ENCODE peak calls at places on chromosomes 3 and 15, in five cellular contexts. One of them, this sample, is unnamed.

GRCh38 chr3:127431066-127431465 is 143.2 kb upstream of the PRR20G start:
- DNase-seq in stimulated activated CD4-positive, alpha-beta T cell treated with anti-CD3 and anti-CD28 coated beads, Interleukin-1b, Interleukin-23, amount 100 ng/mL, for 4 hours: no peak
- DNase-seq in left kidney: no peak
- DNase-seq in activated T-cell treated with anti-CD3 and anti-CD28 coated beads, Interleukin-2, amount 50 U/mL, for 1 hour: no peak
- DNase-seq in activated naive CD4-positive, alpha-beta T cell treated with anti-CD3 and anti-CD28 coated beads, Interleukin-2, amount 10 ng/mL, durations not matched to agents 7 days and 5 days: no peak
- DNase-seq in this sample: no peak

GRCh38 chr3:163555918-163556317 is 1522.4 kb downstream of the SI start:
- DNase-seq in activated T-cell treated with anti-CD3 and anti-CD28 coated beads, Interleukin-2, amount 50 U/mL, for 1 hour: no peak
- DNase-seq in stimulated activated CD4-positive, alpha-beta T cell treated with anti-CD3 and anti-CD28 coated beads, Interleukin-1b, Interleukin-23, amount 100 ng/mL, for 4 hours: no peak
- DNase-seq in left kidney: no peak
- DNase-seq in activated naive CD4-positive, alpha-beta T cell treated with anti-CD3 and anti-CD28 coated beads, Interleukin-2, amount 10 ng/mL, durations not matched to agents 7 days and 5 days: no peak
- DNase-seq in this sample: no peak

GRCh38 chr3:172982731-172983364 is 158.2 kb downstream of the SPATA16 start:
- DNase-seq in stimulated activated CD4-positive, alpha-beta T cell treated with anti-CD3 and anti-CD28 coated beads, Interleukin-1b, Interleukin-23, amount 100 ng/mL, for 4 hours: no peak
- DNase-seq in left kidney: peak
- DNase-seq in activated naive CD4-positive, alpha-beta T cell treated with anti-CD3 and anti-CD28 coated beads, Interleukin-2, amount 10 ng/mL, durations not matched to agents 7 days and 5 days: no peak
- DNase-seq in activated T-cell treated with anti-CD3 and anti-CD28 coated beads, Interleukin-2, amount 50 U/mL, for 1 hour: no peak
- DNase-seq in this sample: no peak

GRCh38 chr15:68820589-68821189 is at the start of gene ANP32A:
- DNase-seq in activated naive CD4-positive, alpha-beta T cell treated with anti-CD3 and anti-CD28 coated beads, Interleukin-2, amount 10 ng/mL, durations not matched to agents 7 days and 5 days: peak
- DNase-seq in left kidney: peak
- DNase-seq in activated T-cell treated with anti-CD3 and anti-CD28 coated beads, Interleukin-2, amount 50 U/mL, for 1 hour: peak
- DNase-seq in stimulated activated CD4-positive, alpha-beta T cell treated with anti-CD3 and anti-CD28 coated beads, Interleukin-1b, Interleukin-23, amount 100 ng/mL, for 4 hours: peak
- DNase-seq in this sample: peak

GRCh38 chr3:42288385-42288784 is 22.4 kb upstream of the CCK start:
- DNase-seq in left kidney: no peak
- DNase-seq in stimulated activated CD4-positive, alpha-beta T cell treated with anti-CD3 and anti-CD28 coated beads, Interleukin-1b, Interleukin-23, amount 100 ng/mL, for 4 hours: no peak
- DNase-seq in activated naive CD4-positive, alpha-beta T cell treated with anti-CD3 and anti-CD28 coated beads, Interleukin-2, amount 10 ng/mL, durations not matched to agents 7 days and 5 days: no peak
- DNase-seq in activated T-cell treated with anti-CD3 and anti-CD28 coated beads, Interleukin-2, amount 50 U/mL, for 1 hour: no peak
- DNase-seq in this sample: no peak

GRCh38 chr15:40909662-40910625 is 15.7 kb downstream of the VPS18 start:
- DNase-seq in activated naive CD4-positive, alpha-beta T cell treated with anti-CD3 and anti-CD28 coated beads, Interleukin-2, amount 10 ng/mL, durations not matched to agents 7 days and 5 days: no peak
- DNase-seq in stimulated activated CD4-positive, alpha-beta T cell treated with anti-CD3 and anti-CD28 coated beads, Interleukin-1b, Interleukin-23, amount 100 ng/mL, for 4 hours: no peak
- DNase-seq in left kidney: peak
- DNase-seq in activated T-cell treated with anti-CD3 and anti-CD28 coated beads, Interleukin-2, amount 50 U/mL, for 1 hour: no peak
- DNase-seq in this sample: no peak

GRCh38 chr3:175445741-175446140 is 586.6 kb downstream of the NAALADL2 start:
- DNase-seq in stimulated activated CD4-positive, alpha-beta T cell treated with anti-CD3 and anti-CD28 coated beads, Interleukin-1b, Interleukin-23, amount 100 ng/mL, for 4 hours: no peak
- DNase-seq in left kidney: no peak
- DNase-seq in activated naive CD4-positive, alpha-beta T cell treated with anti-CD3 and anti-CD28 coated beads, Interleukin-2, amount 10 ng/mL, durations not matched to agents 7 days and 5 days: no peak
- DNase-seq in activated T-cell treated with anti-CD3 and anti-CD28 coated beads, Interleukin-2, amount 50 U/mL, for 1 hour: no peak
- DNase-seq in this sample: no peak

GRCh38 chr3:143363276-143363675 is 243.7 kb downstream of the CHST2 start:
- DNase-seq in activated T-cell treated with anti-CD3 and anti-CD28 coated beads, Interleukin-2, amount 50 U/mL, for 1 hour: no peak
- DNase-seq in activated naive CD4-positive, alpha-beta T cell treated with anti-CD3 and anti-CD28 coated beads, Interleukin-2, amount 10 ng/mL, durations not matched to agents 7 days and 5 days: no peak
- DNase-seq in left kidney: no peak
- DNase-seq in stimulated activated CD4-positive, alpha-beta T cell treated with anti-CD3 and anti-CD28 coated beads, Interleukin-1b, Interleukin-23, amount 100 ng/mL, for 4 hours: no peak
- DNase-seq in this sample: no peak

GRCh38 chr3:17937081-17937480 is 194.7 kb upstream of the TBC1D5 start:
- DNase-seq in stimulated activated CD4-positive, alpha-beta T cell treated with anti-CD3 and anti-CD28 coated beads, Interleukin-1b, Interleukin-23, amount 100 ng/mL, for 4 hours: no peak
- DNase-seq in left kidney: no peak
- DNase-seq in activated naive CD4-positive, alpha-beta T cell treated with anti-CD3 and anti-CD28 coated beads, Interleukin-2, amount 10 ng/mL, durations not matched to agents 7 days and 5 days: no peak
- DNase-seq in activated T-cell treated with anti-CD3 and anti-CD28 coated beads, Interleukin-2, amount 50 U/mL, for 1 hour: no peak
- DNase-seq in this sample: no peak

GRCh38 chr3:4426782-4427344 is 40.2 kb downstream of the SUMF1 start:
- DNase-seq in stimulated activated CD4-positive, alpha-beta T cell treated with anti-CD3 and anti-CD28 coated beads, Interleukin-1b, Interleukin-23, amount 100 ng/mL, for 4 hours: no peak
- DNase-seq in activated naive CD4-positive, alpha-beta T cell treated with anti-CD3 and anti-CD28 coated beads, Interleukin-2, amount 10 ng/mL, durations not matched to agents 7 days and 5 days: no peak
- DNase-seq in activated T-cell treated with anti-CD3 and anti-CD28 coated beads, Interleukin-2, amount 50 U/mL, for 1 hour: no peak
- DNase-seq in left kidney: peak
- DNase-seq in this sample: peak

GRCh38 chr3:148957586-148957985 is 33.8 kb upstream of the GYG1 start:
- DNase-seq in activated T-cell treated with anti-CD3 and anti-CD28 coated beads, Interleukin-2, amount 50 U/mL, for 1 hour: no peak
- DNase-seq in stimulated activated CD4-positive, alpha-beta T cell treated with anti-CD3 and anti-CD28 coated beads, Interleukin-1b, Interleukin-23, amount 100 ng/mL, for 4 hours: no peak
- DNase-seq in activated naive CD4-positive, alpha-beta T cell treated with anti-CD3 and anti-CD28 coated beads, Interleukin-2, amount 10 ng/mL, durations not matched to agents 7 days and 5 days: peak
- DNase-seq in left kidney: peak
- DNase-seq in this sample: no peak

GRCh38 chr15:90075420-90076289 is 26.6 kb downstream of the IDH2 start:
- DNase-seq in stimulated activated CD4-positive, alpha-beta T cell treated with anti-CD3 and anti-CD28 coated beads, Interleukin-1b, Interleukin-23, amount 100 ng/mL, for 4 hours: no peak
- DNase-seq in activated T-cell treated with anti-CD3 and anti-CD28 coated beads, Interleukin-2, amount 50 U/mL, for 1 hour: no peak
- DNase-seq in activated naive CD4-positive, alpha-beta T cell treated with anti-CD3 and anti-CD28 coated beads, Interleukin-2, amount 10 ng/mL, durations not matched to agents 7 days and 5 days: no peak
- DNase-seq in left kidney: no peak
- DNase-seq in this sample: no peak

GRCh38 chr3:64878372-64878771 is 190.6 kb upstream of the ADAMTS9 start:
- DNase-seq in stimulated activated CD4-positive, alpha-beta T cell treated with anti-CD3 and anti-CD28 coated beads, Interleukin-1b, Interleukin-23, amount 100 ng/mL, for 4 hours: no peak
- DNase-seq in left kidney: no peak
- DNase-seq in activated T-cell treated with anti-CD3 and anti-CD28 coated beads, Interleukin-2, amount 50 U/mL, for 1 hour: no peak
- DNase-seq in activated naive CD4-positive, alpha-beta T cell treated with anti-CD3 and anti-CD28 coated beads, Interleukin-2, amount 10 ng/mL, durations not matched to agents 7 days and 5 days: no peak
- DNase-seq in this sample: no peak

GRCh38 chr3:122926322-122926721 is 101.2 kb downstream of the SEMA5B start:
- DNase-seq in activated T-cell treated with anti-CD3 and anti-CD28 coated beads, Interleukin-2, amount 50 U/mL, for 1 hour: no peak
- DNase-seq in stimulated activated CD4-positive, alpha-beta T cell treated with anti-CD3 and anti-CD28 coated beads, Interleukin-1b, Interleukin-23, amount 100 ng/mL, for 4 hours: no peak
- DNase-seq in activated naive CD4-positive, alpha-beta T cell treated with anti-CD3 and anti-CD28 coated beads, Interleukin-2, amount 10 ng/mL, durations not matched to agents 7 days and 5 days: no peak
- DNase-seq in left kidney: no peak
- DNase-seq in this sample: no peak

GRCh38 chr3:86245360-86245759 is 745.6 kb downstream of the VGLL3 start:
- DNase-seq in left kidney: peak
- DNase-seq in activated T-cell treated with anti-CD3 and anti-CD28 coated beads, Interleukin-2, amount 50 U/mL, for 1 hour: no peak
- DNase-seq in stimulated activated CD4-positive, alpha-beta T cell treated with anti-CD3 and anti-CD28 coated beads, Interleukin-1b, Interleukin-23, amount 100 ng/mL, for 4 hours: no peak
- DNase-seq in activated naive CD4-positive, alpha-beta T cell treated with anti-CD3 and anti-CD28 coated beads, Interleukin-2, amount 10 ng/mL, durations not matched to agents 7 days and 5 days: no peak
- DNase-seq in this sample: no peak

GRCh38 chr15:83115831-83116565 is 8.6 kb downstream of the TM6SF1 start:
- DNase-seq in stimulated activated CD4-positive, alpha-beta T cell treated with anti-CD3 and anti-CD28 coated beads, Interleukin-1b, Interleukin-23, amount 100 ng/mL, for 4 hours: no peak
- DNase-seq in activated naive CD4-positive, alpha-beta T cell treated with anti-CD3 and anti-CD28 coated beads, Interleukin-2, amount 10 ng/mL, durations not matched to agents 7 days and 5 days: no peak
- DNase-seq in activated T-cell treated with anti-CD3 and anti-CD28 coated beads, Interleukin-2, amount 50 U/mL, for 1 hour: no peak
- DNase-seq in left kidney: no peak
- DNase-seq in this sample: no peak

GRCh38 chr3:123719785-123720531 is 135.1 kb upstream of the HACD2 start:
- DNase-seq in stimulated activated CD4-positive, alpha-beta T cell treated with anti-CD3 and anti-CD28 coated beads, Interleukin-1b, Interleukin-23, amount 100 ng/mL, for 4 hours: no peak
- DNase-seq in activated T-cell treated with anti-CD3 and anti-CD28 coated beads, Interleukin-2, amount 50 U/mL, for 1 hour: no peak
- DNase-seq in activated naive CD4-positive, alpha-beta T cell treated with anti-CD3 and anti-CD28 coated beads, Interleukin-2, amount 10 ng/mL, durations not matched to agents 7 days and 5 days: no peak
- DNase-seq in left kidney: no peak
- DNase-seq in this sample: no peak

GRCh38 chr3:109257269-109257668 is 59.0 kb downstream of the DPPA2 start:
- DNase-seq in activated naive CD4-positive, alpha-beta T cell treated with anti-CD3 and anti-CD28 coated beads, Interleukin-2, amount 10 ng/mL, durations not matched to agents 7 days and 5 days: no peak
- DNase-seq in stimulated activated CD4-positive, alpha-beta T cell treated with anti-CD3 and anti-CD28 coated beads, Interleukin-1b, Interleukin-23, amount 100 ng/mL, for 4 hours: no peak
- DNase-seq in activated T-cell treated with anti-CD3 and anti-CD28 coated beads, Interleukin-2, amount 50 U/mL, for 1 hour: no peak
- DNase-seq in left kidney: peak
- DNase-seq in this sample: peak

GRCh38 chr15:73851679-73852078 is 21.7 kb upstream of the TBC1D21 start:
- DNase-seq in stimulated activated CD4-positive, alpha-beta T cell treated with anti-CD3 and anti-CD28 coated beads, Interleukin-1b, Interleukin-23, amount 100 ng/mL, for 4 hours: peak
- DNase-seq in activated T-cell treated with anti-CD3 and anti-CD28 coated beads, Interleukin-2, amount 50 U/mL, for 1 hour: peak
- DNase-seq in activated naive CD4-positive, alpha-beta T cell treated with anti-CD3 and anti-CD28 coated beads, Interleukin-2, amount 10 ng/mL, durations not matched to agents 7 days and 5 days: peak
- DNase-seq in left kidney: peak
- DNase-seq in this sample: no peak

GRCh38 chr15:94066046-94066445 is 165.3 kb upstream of the MCTP2 start:
- DNase-seq in activated T-cell treated with anti-CD3 and anti-CD28 coated beads, Interleukin-2, amount 50 U/mL, for 1 hour: no peak
- DNase-seq in stimulated activated CD4-positive, alpha-beta T cell treated with anti-CD3 and anti-CD28 coated beads, Interleukin-1b, Interleukin-23, amount 100 ng/mL, for 4 hours: no peak
- DNase-seq in activated naive CD4-positive, alpha-beta T cell treated with anti-CD3 and anti-CD28 coated beads, Interleukin-2, amount 10 ng/mL, durations not matched to agents 7 days and 5 days: no peak
- DNase-seq in left kidney: no peak
- DNase-seq in this sample: no peak

GRCh38 chr3:166248784-166249183 is 411.6 kb upstream of the BCHE start:
- DNase-seq in activated naive CD4-positive, alpha-beta T cell treated with anti-CD3 and anti-CD28 coated beads, Interleukin-2, amount 10 ng/mL, durations not matched to agents 7 days and 5 days: no peak
- DNase-seq in stimulated activated CD4-positive, alpha-beta T cell treated with anti-CD3 and anti-CD28 coated beads, Interleukin-1b, Interleukin-23, amount 100 ng/mL, for 4 hours: no peak
- DNase-seq in activated T-cell treated with anti-CD3 and anti-CD28 coated beads, Interleukin-2, amount 50 U/mL, for 1 hour: no peak
- DNase-seq in left kidney: no peak
- DNase-seq in this sample: no peak

GRCh38 chr15:49227602-49228001 is 57.6 kb downstream of the GALK2 start:
- DNase-seq in left kidney: no peak
- DNase-seq in stimulated activated CD4-positive, alpha-beta T cell treated with anti-CD3 and anti-CD28 coated beads, Interleukin-1b, Interleukin-23, amount 100 ng/mL, for 4 hours: no peak
- DNase-seq in activated T-cell treated with anti-CD3 and anti-CD28 coated beads, Interleukin-2, amount 50 U/mL, for 1 hour: no peak
- DNase-seq in activated naive CD4-positive, alpha-beta T cell treated with anti-CD3 and anti-CD28 coated beads, Interleukin-2, amount 10 ng/mL, durations not matched to agents 7 days and 5 days: no peak
- DNase-seq in this sample: no peak

GRCh38 chr15:72196409-72197044 is 1.1 kb downstream of the GRAMD2A start:
- DNase-seq in activated naive CD4-positive, alpha-beta T cell treated with anti-CD3 and anti-CD28 coated beads, Interleukin-2, amount 10 ng/mL, durations not matched to agents 7 days and 5 days: no peak
- DNase-seq in stimulated activated CD4-positive, alpha-beta T cell treated with anti-CD3 and anti-CD28 coated beads, Interleukin-1b, Interleukin-23, amount 100 ng/mL, for 4 hours: no peak
- DNase-seq in activated T-cell treated with anti-CD3 and anti-CD28 coated beads, Interleukin-2, amount 50 U/mL, for 1 hour: no peak
- DNase-seq in left kidney: no peak
- DNase-seq in this sample: no peak

GRCh38 chr3:11632966-11633365 is 10.7 kb downstream of the VGLL4 start:
- DNase-seq in left kidney: no peak
- DNase-seq in stimulated activated CD4-positive, alpha-beta T cell treated with anti-CD3 and anti-CD28 coated beads, Interleukin-1b, Interleukin-23, amount 100 ng/mL, for 4 hours: no peak
- DNase-seq in activated T-cell treated with anti-CD3 and anti-CD28 coated beads, Interleukin-2, amount 50 U/mL, for 1 hour: no peak
- DNase-seq in activated naive CD4-positive, alpha-beta T cell treated with anti-CD3 and anti-CD28 coated beads, Interleukin-2, amount 10 ng/mL, durations not matched to agents 7 days and 5 days: no peak
- DNase-seq in this sample: no peak

GRCh38 chr15:74869726-74870407 is 3.3 kb downstream of the SCAMP2 start:
- DNase-seq in activated naive CD4-positive, alpha-beta T cell treated with anti-CD3 and anti-CD28 coated beads, Interleukin-2, amount 10 ng/mL, durations not matched to agents 7 days and 5 days: peak
- DNase-seq in stimulated activated CD4-positive, alpha-beta T cell treated with anti-CD3 and anti-CD28 coated beads, Interleukin-1b, Interleukin-23, amount 100 ng/mL, for 4 hours: no peak
- DNase-seq in activated T-cell treated with anti-CD3 and anti-CD28 coated beads, Interleukin-2, amount 50 U/mL, for 1 hour: no peak
- DNase-seq in left kidney: peak
- DNase-seq in this sample: no peak

GRCh38 chr3:4765212-4765611 is 214.0 kb upstream of the BHLHE40 start:
- DNase-seq in activated T-cell treated with anti-CD3 and anti-CD28 coated beads, Interleukin-2, amount 50 U/mL, for 1 hour: no peak
- DNase-seq in stimulated activated CD4-positive, alpha-beta T cell treated with anti-CD3 and anti-CD28 coated beads, Interleukin-1b, Interleukin-23, amount 100 ng/mL, for 4 hours: no peak
- DNase-seq in activated naive CD4-positive, alpha-beta T cell treated with anti-CD3 and anti-CD28 coated beads, Interleukin-2, amount 10 ng/mL, durations not matched to agents 7 days and 5 days: no peak
- DNase-seq in left kidney: no peak
- DNase-seq in this sample: no peak

GRCh38 chr15:92020207-92020606 is 166.7 kb downstream of the SLCO3A1 start:
- DNase-seq in stimulated activated CD4-positive, alpha-beta T cell treated with anti-CD3 and anti-CD28 coated beads, Interleukin-1b, Interleukin-23, amount 100 ng/mL, for 4 hours: no peak
- DNase-seq in left kidney: no peak
- DNase-seq in activated naive CD4-positive, alpha-beta T cell treated with anti-CD3 and anti-CD28 coated beads, Interleukin-2, amount 10 ng/mL, durations not matched to agents 7 days and 5 days: no peak
- DNase-seq in activated T-cell treated with anti-CD3 and anti-CD28 coated beads, Interleukin-2, amount 50 U/mL, for 1 hour: no peak
- DNase-seq in this sample: no peak

GRCh38 chr15:73996939-73997338 is 2.4 kb downstream of the PML start:
- DNase-seq in left kidney: no peak
- DNase-seq in activated T-cell treated with anti-CD3 and anti-CD28 coated beads, Interleukin-2, amount 50 U/mL, for 1 hour: no peak
- DNase-seq in activated naive CD4-positive, alpha-beta T cell treated with anti-CD3 and anti-CD28 coated beads, Interleukin-2, amount 10 ng/mL, durations not matched to agents 7 days and 5 days: peak
- DNase-seq in stimulated activated CD4-positive, alpha-beta T cell treated with anti-CD3 and anti-CD28 coated beads, Interleukin-1b, Interleukin-23, amount 100 ng/mL, for 4 hours: no peak
- DNase-seq in this sample: no peak